ENCODE peak calls at places on chromosomes 5 and 9, in six cellular contexts. D, C, O, U, Z and B are unnamed samples.
A peak's percentile ranks its signal among the peaks of the same experiment; 100 is the strongest.

GRCh38 chr9:76365028-76365427 is 29.2 kb downstream of the RFK start:
- DNase-seq in D (no peak), C (no peak), O (no peak), U (no peak), Z (peak; percentile 14), B (peak; percentile 61)

GRCh38 chr9:6272229-6272597 is 56.0 kb upstream of the TPD52L3 start:
- DNase-seq in D (no peak), C (no peak), O (no peak), U (peak; percentile 55), Z (peak; percentile 94), B (peak; percentile 63)

GRCh38 chr9:89961616-89962341 is 357.0 kb downstream of the GADD45G start:
- DNase-seq in D (no peak), C (no peak), O (no peak), U (no peak), Z (peak; percentile 39), B (no peak)

GRCh38 chr5:142012186-142012785 is 541 bp downstream of the GNPDA1 start:
- DNase-seq in D (peak; percentile 67), C (peak; percentile 46), O (peak; percentile 76), U (peak; percentile 45), Z (peak; percentile 65), B (peak; percentile 62)

GRCh38 chr5:77852514-77853352 is 76.6 kb upstream of the TBCA start:
- DNase-seq in D (peak; percentile 76), C (peak; percentile 53), O (no peak), U (peak; percentile 48), Z (peak; percentile 55), B (peak; percentile 84)

GRCh38 chr9:136304456-136304855 is 562 bp upstream of the CCDC187 start:
- DNase-seq in D (no peak), C (no peak), O (no peak), U (no peak), Z (no peak), B (no peak)

GRCh38 chr5:94397508-94397907 is 220.9 kb downstream of the KIAA0825 start:
- DNase-seq in D (no peak), C (no peak), O (no peak), U (no peak), Z (peak; percentile 2), B (no peak)

GRCh38 chr9:63816742-63817621 is 1468.0 kb downstream of the FOXD4L5 start:
- DNase-seq in D (peak; percentile 84), C (no peak), O (peak; percentile 89), U (peak; percentile 47), Z (peak; percentile 69), B (peak; percentile 93)

GRCh38 chr9:92961627-92962302 is 14.4 kb downstream of the FGD3 start:
- DNase-seq in D (no peak), C (no peak), O (peak; percentile 46), U (no peak), Z (no peak), B (no peak)

GRCh38 chr9:121286973-121287721 is 19.2 kb downstream of the GSN start:
- DNase-seq in D (peak; percentile 90), C (peak; percentile 97), O (peak; percentile 91), U (peak; percentile 92), Z (peak; percentile 96), B (peak; percentile 95)

GRCh38 chr5:143093452-143094086 is 309.9 kb downstream of the NR3C1 start:
- DNase-seq in D (no peak), C (no peak), O (no peak), U (no peak), Z (no peak), B (no peak)

GRCh38 chr9:27426717-27427645 is 97.1 kb upstream of the IFNK start:
- DNase-seq in D (no peak), C (peak; percentile 46), O (no peak), U (no peak), Z (peak; percentile 59), B (no peak)

GRCh38 chr9:5622019-5622418 is 6.9 kb upstream of the RIC1 start:
- DNase-seq in D (no peak), C (no peak), O (no peak), U (no peak), Z (peak; percentile 88), B (peak; percentile 74)

GRCh38 chr5:41161271-41161670 is 52.1 kb downstream of the C6 start:
- DNase-seq in D (no peak), C (no peak), O (no peak), U (no peak), Z (no peak), B (no peak)

GRCh38 chr5:103224118-103224893 is 34.3 kb upstream of the MACIR start:
- DNase-seq in D (no peak), C (no peak), O (no peak), U (peak; percentile 22), Z (peak; percentile 73), B (peak; percentile 75)

GRCh38 chr9:122125891-122126331 is 32.8 kb upstream of the TTLL11 start:
- DNase-seq in D (no peak), C (no peak), O (no peak), U (no peak), Z (no peak), B (peak; percentile 50)

GRCh38 chr9:92650839-92651621 is 18.9 kb downstream of the IPPK start:
- DNase-seq in D (peak; percentile 13), C (no peak), O (peak; percentile 73), U (peak; percentile 75), Z (peak; percentile 74), B (peak; percentile 14)

GRCh38 chr5:98927988-98928801 is 612 bp downstream of the CHD1 start:
- DNase-seq in D (peak; percentile 77), C (peak; percentile 77), O (peak; percentile 88), U (peak; percentile 85), Z (peak; percentile 64), B (peak; percentile 81)

GRCh38 chr9:98971168-98971914 is 27.6 kb downstream of the COL15A1 start:
- DNase-seq in D (no peak), C (no peak), O (no peak), U (no peak), Z (peak; percentile 79), B (peak; percentile 88)

GRCh38 chr5:159849437-159850191 is 66.7 kb upstream of the ADRA1B start:
- DNase-seq in D (no peak), C (no peak), O (no peak), U (no peak), Z (peak; percentile 91), B (peak; percentile 88)

GRCh38 chr5:91293131-91293530 is 90.0 kb downstream of the ARRDC3 start:
- DNase-seq in D (no peak), C (no peak), O (no peak), U (no peak), Z (no peak), B (no peak)

GRCh38 chr5:61587120-61587519 is 255.1 kb downstream of the ZSWIM6 start:
- DNase-seq in D (no peak), C (no peak), O (no peak), U (no peak), Z (peak; percentile 42), B (no peak)

GRCh38 chr9:78938821-78939220 is 632.9 kb upstream of the TLE4 start:
- DNase-seq in D (no peak), C (no peak), O (no peak), U (no peak), Z (no peak), B (peak; percentile 12)

GRCh38 chr9:34957492-34958410 is at the start of gene PHF24:
- DNase-seq in D (peak; percentile 40), C (no peak), O (no peak), U (no peak), Z (no peak), B (peak; percentile 47)
- H3K4me3 ChIP-seq in D (peak within 1 kb of the TSS; percentile 61), C (peak within 1 kb of the TSS; percentile 55), O (peak within 1 kb of the TSS; percentile 68), U (peak within 1 kb of the TSS; percentile 24), Z (no peak within 1 kb of the TSS), B (no peak within 1 kb of the TSS)

DNA sequence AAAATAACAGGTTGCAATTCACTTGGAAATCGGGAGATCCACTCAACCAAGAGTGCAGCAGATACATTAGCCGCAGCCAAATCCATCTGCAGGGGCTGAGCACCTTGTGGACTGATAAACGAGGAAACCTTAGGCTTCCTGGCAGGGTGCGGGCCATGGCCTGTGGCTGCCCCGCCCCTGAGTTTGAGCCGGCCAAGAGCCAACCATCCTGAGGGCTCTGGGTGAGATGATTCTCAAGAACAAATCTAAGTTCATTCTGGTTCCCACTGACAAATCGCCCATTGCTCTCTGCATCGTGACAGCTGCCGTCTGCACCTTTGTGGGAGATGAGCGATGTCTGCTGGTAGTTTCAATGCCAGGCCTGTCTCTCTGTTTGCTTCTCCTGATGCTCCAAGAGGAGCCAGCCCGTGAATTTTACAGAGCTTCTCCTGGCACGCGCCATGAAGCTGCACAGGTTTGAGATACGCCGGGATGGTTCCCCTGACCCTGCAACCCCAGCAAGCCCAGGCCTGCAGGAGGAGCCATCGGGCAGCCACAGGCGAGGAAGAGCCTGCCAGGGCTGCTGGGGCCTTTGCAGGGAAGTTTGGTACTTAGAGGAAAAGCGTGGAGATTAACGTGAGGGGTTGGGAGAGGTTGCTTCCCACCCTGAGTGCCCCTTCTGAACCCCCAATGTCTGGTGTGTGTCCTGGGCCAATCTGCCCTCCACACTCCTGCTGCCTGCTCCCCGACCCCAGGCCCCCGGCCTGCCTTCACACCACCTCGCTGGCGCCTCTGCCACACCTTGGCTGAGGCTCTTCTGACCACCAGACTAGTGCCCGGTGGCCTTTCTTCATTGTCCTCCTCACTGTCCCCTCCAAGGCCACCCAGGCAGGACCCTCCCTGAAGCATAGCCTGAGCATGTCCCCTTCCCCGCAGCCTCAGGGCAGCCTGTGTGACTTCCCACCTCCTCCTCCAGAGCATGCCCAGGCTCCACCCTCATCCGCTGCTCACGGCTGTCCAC is 154.2 kb downstream of the OLFM1 start:
- DNase-seq in D (peak; percentile 29), C (no peak), O (no peak), U (no peak), Z (no peak), B (no peak)
- TF ChIP-seq CTCF in D (no peak), C (no peak), O (no peak), U (no peak), Z (no peak), B (no peak)

DNA sequence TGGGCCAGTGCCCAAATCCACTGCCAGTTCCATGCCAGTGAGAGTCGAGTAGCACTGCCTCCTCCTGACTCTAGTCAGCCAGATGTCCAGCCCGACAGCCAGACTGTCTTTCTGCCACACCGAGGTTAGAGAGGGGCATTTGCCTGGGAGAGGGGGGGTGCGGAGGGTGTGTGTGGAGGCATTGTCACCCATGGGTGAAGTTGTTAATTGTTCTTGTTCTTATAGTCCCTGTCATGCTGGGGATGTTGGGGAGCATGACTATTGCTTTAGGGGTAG is 1.1 kb downstream of the RGP1 start:
- DNase-seq in D (no peak), C (no peak), O (no peak), U (no peak), Z (no peak), B (peak; percentile 24)
- H3K4me3 ChIP-seq in D (peak overlapping the region; percentile 93), C (peak overlapping the region; percentile 69), O (peak overlapping the region; percentile 83), U (no peak overlapping the region), Z (no peak overlapping the region), B (peak overlapping the region; percentile 88)

DNA sequence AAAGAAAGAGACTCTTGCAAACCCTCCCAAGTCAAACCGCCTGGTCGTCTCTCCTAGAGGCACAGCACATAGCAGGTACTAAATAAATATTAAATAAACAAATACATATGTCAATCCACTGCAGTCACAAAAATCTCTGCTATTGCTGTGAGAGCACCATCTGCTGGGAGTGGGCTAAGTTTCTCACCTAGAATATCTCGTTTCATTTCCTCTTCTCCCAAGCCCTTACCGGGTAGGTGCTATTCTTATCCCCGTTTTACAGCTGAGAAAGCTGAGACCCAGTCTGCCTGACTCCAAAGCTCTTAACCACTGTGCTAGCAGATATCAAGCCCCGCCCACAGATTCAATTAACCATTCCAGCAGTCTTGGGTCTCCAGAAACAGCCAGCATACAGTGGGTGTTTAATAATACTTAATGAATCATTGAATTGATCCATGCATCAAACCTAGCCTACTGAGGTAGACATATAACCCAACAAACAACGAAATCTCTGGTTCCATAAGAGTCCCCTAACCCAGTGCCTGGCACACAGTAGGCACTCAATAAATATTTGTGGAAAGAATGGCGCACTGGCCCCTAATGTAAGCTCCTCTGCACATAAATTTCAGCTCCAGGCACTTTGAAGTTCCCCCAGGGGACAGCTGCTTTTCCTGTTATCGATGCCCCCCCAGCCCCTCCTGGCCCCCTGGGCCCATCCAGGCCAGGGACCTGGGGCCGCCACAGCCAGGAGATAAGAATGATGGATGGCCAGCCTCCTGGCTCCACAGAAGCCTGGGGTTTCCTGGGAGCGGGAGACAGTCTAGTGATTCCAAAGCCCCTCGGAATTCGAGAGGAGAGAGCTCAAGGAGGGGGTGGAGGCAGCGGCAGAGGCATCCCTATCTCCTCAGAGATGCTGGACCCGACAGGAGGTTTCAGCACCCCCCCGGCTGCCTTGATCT is 98.1 kb upstream of the HAND1 start:
- DNase-seq in D (no peak), C (no peak), O (no peak), U (no peak), Z (no peak), B (no peak)
- TF ChIP-seq CTCF in D (no peak), C (peak; percentile 49), O (no peak), U (no peak), Z (peak; percentile 5), B (no peak)